ENCODE peak calls at places on chromosome 18, in four cellular contexts. H is stimulated activated CD8-positive, alpha-beta memory T cell treated with anti-CD3 and anti-CD28 coated beads, Interleukin-4, amount 100 ng/mL, for 24 hours; I is KBM-7; U is cardiac muscle cell. M is an unnamed sample.

GRCh38 chr18:4286256-4286655 is 168.9 kb downstream of the DLGAP1 start:
- DNase-seq in H (no peak), U (no peak), I (no peak), M (no peak)

GRCh38 chr18:9321017-9321452 is 13.5 kb upstream of the TWSG1 start:
- DNase-seq in I (peak), H (no peak), U (peak), M (no peak)

GRCh38 chr18:48542513-48543181 is 3.8 kb downstream of the CTIF start:
- DNase-seq in I (no peak), H (no peak), U (no peak), M (no peak)

GRCh38 chr18:9547767-9548166 is 66.6 kb downstream of the PPP4R1 start:
- DNase-seq in U (no peak), H (no peak), I (no peak), M (no peak)

GRCh38 chr18:21167641-21168372 is 56.2 kb upstream of the ROCK1 start:
- DNase-seq in U (no peak), H (no peak), I (no peak), M (peak)

GRCh38 chr18:24704921-24705620 is 244.6 kb downstream of the HRH4 start:
- DNase-seq in H (no peak), U (no peak), I (no peak), M (no peak)

GRCh38 chr18:8616026-8616401 is 6.8 kb downstream of the RAB12 start:
- DNase-seq in H (no peak), I (no peak), U (no peak), M (no peak)

GRCh38 chr18:39594206-39594605 is 2028.6 kb upstream of the CELF4 start:
- DNase-seq in H (no peak), U (no peak), I (no peak), M (no peak)

GRCh38 chr18:39946623-39947061 is 2008.4 kb upstream of the PIK3C3 start:
- DNase-seq in H (no peak), I (no peak), U (peak), M (no peak)

GRCh38 chr18:77111449-77112160 is 21.0 kb downstream of the MBP start:
- DNase-seq in U (no peak), H (no peak), I (no peak), M (no peak)

GRCh38 chr18:69538849-69539248 is 138.2 kb downstream of the DOK6 start:
- DNase-seq in H (no peak), I (no peak), U (no peak), M (no peak)

GRCh38 chr18:49548266-49548665 is 13.6 kb upstream of the LIPG start:
- DNase-seq in H (no peak), I (no peak), U (peak), M (no peak)

GRCh38 chr18:80238651-80239260 is 8.6 kb downstream of the PARD6G start:
- DNase-seq in I (no peak), H (no peak), U (no peak), M (no peak)

GRCh38 chr18:54772081-54772480 is 56.2 kb upstream of the RAB27B start:
- DNase-seq in H (no peak), I (no peak), U (no peak), M (no peak)

GRCh38 chr18:40048886-40049650 is 1906.0 kb upstream of the PIK3C3 start:
- DNase-seq in U (no peak), I (no peak), H (no peak), M (no peak)

GRCh38 chr18:70907673-70908072 is 618.8 kb downstream of the SOCS6 start:
- DNase-seq in I (no peak), H (no peak), U (peak), M (no peak)

GRCh38 chr18:72174972-72175649 is 369.0 kb downstream of the CBLN2 start:
- DNase-seq in U (no peak), I (no peak), H (no peak), M (no peak)

GRCh38 chr18:49459404-49460171 is 857 bp downstream of the DYM start:
- DNase-seq in I (peak), H (peak), U (peak), M (no peak)

GRCh38 chr18:681985-682384 is 24.5 kb downstream of the TYMS start:
- DNase-seq in U (no peak), I (no peak), H (no peak), M (no peak)

GRCh38 chr18:8721716-8722115 is 16.4 kb downstream of the MTCL1 start:
- DNase-seq in U (peak), H (no peak), I (no peak), M (no peak)

GRCh38 chr18:23563377-23564043 is 22.8 kb downstream of the NPC1 start:
- DNase-seq in H (no peak), I (no peak), U (peak), M (no peak)

GRCh38 chr18:26309283-26309682 is 83.0 kb downstream of the TAF4B start:
- DNase-seq in U (peak), H (no peak), I (no peak), M (no peak)

GRCh38 chr18:49168970-49169619 is 218.3 kb upstream of the SMAD7 start:
- DNase-seq in I (no peak), U (no peak), H (peak), M (no peak)

M was measured in HuH-7.